ENCODE peak calls at places on chromosomes 4 and X, in eight cellular contexts. One of them, this sample, is unnamed.

GRCh38 chrX:40773809-40774208 is 38.5 kb upstream of the MED14 start:
- DNase-seq in progenitor cell of endocrine pancreas: no peak
- DNase-seq in astrocyte of the cerebellum: no peak
- DNase-seq in ELF-1: no peak
- DNase-seq in vagina: no peak
- DNase-seq in amniotic stem cell: no peak
- DNase-seq in cardiac fibroblast: peak; percentile 66
- DNase-seq in ELR: peak; percentile 81
- DNase-seq in this sample: peak; percentile 44

GRCh38 chr4:106022454-106022853 is 127.2 kb downstream of the NPNT start:
- DNase-seq in progenitor cell of endocrine pancreas: no peak
- DNase-seq in astrocyte of the cerebellum: no peak
- DNase-seq in ELF-1: no peak
- DNase-seq in vagina: no peak
- DNase-seq in amniotic stem cell: no peak
- DNase-seq in cardiac fibroblast: no peak
- DNase-seq in ELR: no peak
- DNase-seq in this sample: no peak

GRCh38 chr4:70737006-70737405 is 15.2 kb downstream of the RUFY3 start:
- DNase-seq in progenitor cell of endocrine pancreas: no peak
- DNase-seq in astrocyte of the cerebellum: no peak
- DNase-seq in ELF-1: no peak
- DNase-seq in vagina: no peak
- DNase-seq in amniotic stem cell: no peak
- DNase-seq in cardiac fibroblast: no peak
- DNase-seq in ELR: no peak
- DNase-seq in this sample: no peak

GRCh38 chr4:181078236-181078635 is 1165.0 kb upstream of the TENM3 start:
- DNase-seq in progenitor cell of endocrine pancreas: no peak
- DNase-seq in astrocyte of the cerebellum: no peak
- DNase-seq in ELF-1: no peak
- DNase-seq in vagina: no peak
- DNase-seq in amniotic stem cell: no peak
- DNase-seq in cardiac fibroblast: no peak
- DNase-seq in ELR: peak; percentile 1
- DNase-seq in this sample: peak; percentile 10

GRCh38 chrX:154120567-154120966 is 23.1 kb upstream of the MECP2 start:
- DNase-seq in progenitor cell of endocrine pancreas: no peak
- DNase-seq in astrocyte of the cerebellum: no peak
- DNase-seq in ELF-1: no peak
- DNase-seq in vagina: no peak
- DNase-seq in amniotic stem cell: no peak
- DNase-seq in cardiac fibroblast: no peak
- DNase-seq in ELR: no peak
- DNase-seq in this sample: no peak

GRCh38 chr4:16075061-16075460 is 8.8 kb downstream of the PROM1 start:
- DNase-seq in progenitor cell of endocrine pancreas: no peak
- DNase-seq in astrocyte of the cerebellum: no peak
- DNase-seq in ELF-1: no peak
- DNase-seq in vagina: no peak
- DNase-seq in amniotic stem cell: no peak
- DNase-seq in cardiac fibroblast: no peak
- DNase-seq in ELR: no peak
- DNase-seq in this sample: no peak

GRCh38 chr4:13484749-13485345 is 707 bp upstream of the RAB28 start:
- DNase-seq in progenitor cell of endocrine pancreas: no peak
- DNase-seq in astrocyte of the cerebellum: no peak
- DNase-seq in ELF-1: no peak
- DNase-seq in vagina: no peak
- DNase-seq in amniotic stem cell: peak; percentile 5
- DNase-seq in cardiac fibroblast: peak; percentile 55
- DNase-seq in ELR: peak; percentile 57
- DNase-seq in this sample: peak; percentile 55

GRCh38 chr4:20194079-20195013 is 57.4 kb upstream of the SLIT2 start:
- DNase-seq in progenitor cell of endocrine pancreas: no peak
- DNase-seq in astrocyte of the cerebellum: peak; percentile 63
- DNase-seq in ELF-1: no peak
- DNase-seq in vagina: no peak
- DNase-seq in amniotic stem cell: peak; percentile 51
- DNase-seq in cardiac fibroblast: peak; percentile 91
- DNase-seq in ELR: peak; percentile 89
- DNase-seq in this sample: peak; percentile 88

GRCh38 chr4:38967260-38968095 is 64.7 kb downstream of the TMEM156 start:
- DNase-seq in progenitor cell of endocrine pancreas: no peak
- DNase-seq in astrocyte of the cerebellum: peak; percentile 98
- DNase-seq in ELF-1: no peak
- DNase-seq in vagina: no peak
- DNase-seq in amniotic stem cell: peak; percentile 90
- DNase-seq in cardiac fibroblast: peak; percentile 92
- DNase-seq in ELR: peak; percentile 89
- DNase-seq in this sample: peak; percentile 98

GRCh38 chr4:156330436-156331031 is 376.9 kb upstream of the CTSO start:
- DNase-seq in progenitor cell of endocrine pancreas: no peak
- DNase-seq in astrocyte of the cerebellum: no peak
- DNase-seq in ELF-1: no peak
- DNase-seq in vagina: no peak
- DNase-seq in amniotic stem cell: no peak
- DNase-seq in cardiac fibroblast: no peak
- DNase-seq in ELR: no peak
- DNase-seq in this sample: no peak

GRCh38 chr4:36159208-36159607 is 85.1 kb downstream of the ARAP2 start:
- DNase-seq in progenitor cell of endocrine pancreas: no peak
- DNase-seq in astrocyte of the cerebellum: no peak
- DNase-seq in ELF-1: no peak
- DNase-seq in vagina: no peak
- DNase-seq in amniotic stem cell: no peak
- DNase-seq in cardiac fibroblast: no peak
- DNase-seq in ELR: no peak
- DNase-seq in this sample: no peak

GRCh38 chr4:89572224-89572858 is 264.6 kb downstream of the SNCA start:
- DNase-seq in progenitor cell of endocrine pancreas: no peak
- DNase-seq in astrocyte of the cerebellum: peak; percentile 6
- DNase-seq in ELF-1: no peak
- DNase-seq in vagina: no peak
- DNase-seq in amniotic stem cell: no peak
- DNase-seq in cardiac fibroblast: no peak
- DNase-seq in ELR: no peak
- DNase-seq in this sample: peak; percentile 11

GRCh38 chr4:156977435-156978160 is 6.0 kb upstream of the PDGFC start:
- DNase-seq in progenitor cell of endocrine pancreas: no peak
- DNase-seq in astrocyte of the cerebellum: no peak
- DNase-seq in ELF-1: no peak
- DNase-seq in vagina: no peak
- DNase-seq in amniotic stem cell: no peak
- DNase-seq in cardiac fibroblast: peak; percentile 95
- DNase-seq in ELR: peak; percentile 97
- DNase-seq in this sample: peak; percentile 97

GRCh38 chrX:102976793-102977495 is 39.9 kb downstream of the RAB40AL start:
- DNase-seq in progenitor cell of endocrine pancreas: no peak
- DNase-seq in astrocyte of the cerebellum: no peak
- DNase-seq in ELF-1: peak; percentile 33
- DNase-seq in vagina: no peak
- DNase-seq in amniotic stem cell: peak; percentile 4
- DNase-seq in cardiac fibroblast: peak; percentile 36
- DNase-seq in ELR: peak; percentile 65
- DNase-seq in this sample: peak; percentile 10

GRCh38 chr4:8606476-8606875 is 13.9 kb downstream of the CPZ start:
- DNase-seq in progenitor cell of endocrine pancreas: no peak
- DNase-seq in astrocyte of the cerebellum: no peak
- DNase-seq in ELF-1: no peak
- DNase-seq in vagina: no peak
- DNase-seq in amniotic stem cell: no peak
- DNase-seq in cardiac fibroblast: no peak
- DNase-seq in ELR: no peak
- DNase-seq in this sample: no peak

GRCh38 chr4:36872679-36873078 is 371.9 kb upstream of the NWD2 start:
- DNase-seq in progenitor cell of endocrine pancreas: no peak
- DNase-seq in astrocyte of the cerebellum: no peak
- DNase-seq in ELF-1: no peak
- DNase-seq in vagina: no peak
- DNase-seq in amniotic stem cell: no peak
- DNase-seq in cardiac fibroblast: no peak
- DNase-seq in ELR: no peak
- DNase-seq in this sample: no peak

GRCh38 chr4:125703443-125703842 is 388.7 kb downstream of the FAT4 start:
- DNase-seq in progenitor cell of endocrine pancreas: no peak
- DNase-seq in astrocyte of the cerebellum: no peak
- DNase-seq in ELF-1: no peak
- DNase-seq in vagina: no peak
- DNase-seq in amniotic stem cell: no peak
- DNase-seq in cardiac fibroblast: peak; percentile 64
- DNase-seq in ELR: peak; percentile 63
- DNase-seq in this sample: peak; percentile 61

GRCh38 chrX:97909245-97909644 is 1025.5 kb downstream of the RPA4 start:
- DNase-seq in progenitor cell of endocrine pancreas: no peak
- DNase-seq in astrocyte of the cerebellum: no peak
- DNase-seq in ELF-1: no peak
- DNase-seq in vagina: no peak
- DNase-seq in amniotic stem cell: no peak
- DNase-seq in cardiac fibroblast: no peak
- DNase-seq in ELR: no peak
- DNase-seq in this sample: no peak

GRCh38 chrX:70033348-70033747 is 16.4 kb downstream of the AWAT2 start:
- DNase-seq in progenitor cell of endocrine pancreas: no peak
- DNase-seq in astrocyte of the cerebellum: no peak
- DNase-seq in ELF-1: peak; percentile 64
- DNase-seq in vagina: peak; percentile 58
- DNase-seq in amniotic stem cell: no peak
- DNase-seq in cardiac fibroblast: peak; percentile 58
- DNase-seq in ELR: peak; percentile 45
- DNase-seq in this sample: no peak

GRCh38 chr4:103091601-103092223 is 7.9 kb downstream of the BDH2 start:
- DNase-seq in progenitor cell of endocrine pancreas: peak; percentile 10
- DNase-seq in astrocyte of the cerebellum: peak; percentile 67
- DNase-seq in ELF-1: peak; percentile 37
- DNase-seq in vagina: no peak
- DNase-seq in amniotic stem cell: peak; percentile 17
- DNase-seq in cardiac fibroblast: peak; percentile 82
- DNase-seq in ELR: peak; percentile 73
- DNase-seq in this sample: peak; percentile 75

This sample was measured in iris pigment epithelial cell.